ENCODE peak calls at places on chromosomes 16 and 17, in ten cellular contexts. V is A549, A is tibial artery, N is osteoblast, R is HFF-Myc, K is epithelial cell of proximal tubule, B is dorsolateral prefrontal cortex, E is testis, G is tibial nerve, Y is ascending aorta. U is an unnamed sample.

GRCh38 chr17:2453325-2453724 is 52.5 kb upstream of the MNT start:
- DNase-seq in V (no peak), A (no peak), N (no peak), R (no peak), K (no peak), B (no peak), E (no peak), G (no peak), Y (no peak), U (no peak)

GRCh38 chr16:11370084-11370931 is 25.0 kb downstream of the RMI2 start:
- DNase-seq in V (no peak), A (no peak), N (peak), R (no peak), K (peak), B (no peak), E (no peak), G (no peak), Y (no peak), U (no peak)

GRCh38 chr16:55552621-55553020 is 13.9 kb upstream of the CAPNS2 start:
- DNase-seq in V (peak), A (no peak), N (peak), R (no peak), K (no peak), B (no peak), E (no peak), G (no peak), Y (no peak), U (peak)

GRCh38 chr16:10756574-10756973 is 12.9 kb downstream of the NUBP1 start:
- DNase-seq in V (no peak), A (peak), N (no peak), R (no peak), K (no peak), B (no peak), E (no peak), G (no peak), Y (peak), U (no peak)

GRCh38 chr17:77098884-77099545 is 41.8 kb upstream of the SEC14L1 start:
- DNase-seq in V (no peak), A (peak), N (no peak), R (no peak), K (peak), B (peak), E (peak), G (no peak), Y (peak), U (peak)

GRCh38 chr17:64270885-64271284 is 7.8 kb upstream of the TEX2 start:
- DNase-seq in V (no peak), A (no peak), N (peak), R (no peak), K (no peak), B (no peak), E (no peak), G (no peak), Y (no peak), U (no peak)

GRCh38 chr16:89519881-89520280 is 11.7 kb downstream of the SPG7 start:
- DNase-seq in V (no peak), A (no peak), N (peak), R (no peak), K (no peak), B (no peak), E (no peak), G (no peak), Y (no peak), U (no peak)

GRCh38 chr17:39221572-39221971 is 4.2 kb downstream of the STAC2 start:
- DNase-seq in V (no peak), A (no peak), N (no peak), R (no peak), K (no peak), B (no peak), E (no peak), G (no peak), Y (no peak), U (no peak)

GRCh38 chr17:49637050-49637449 is 40.8 kb downstream of the SPOP start:
- DNase-seq in V (no peak), A (no peak), N (peak), R (no peak), K (no peak), B (no peak), E (no peak), G (no peak), Y (no peak), U (no peak)

DNA sequence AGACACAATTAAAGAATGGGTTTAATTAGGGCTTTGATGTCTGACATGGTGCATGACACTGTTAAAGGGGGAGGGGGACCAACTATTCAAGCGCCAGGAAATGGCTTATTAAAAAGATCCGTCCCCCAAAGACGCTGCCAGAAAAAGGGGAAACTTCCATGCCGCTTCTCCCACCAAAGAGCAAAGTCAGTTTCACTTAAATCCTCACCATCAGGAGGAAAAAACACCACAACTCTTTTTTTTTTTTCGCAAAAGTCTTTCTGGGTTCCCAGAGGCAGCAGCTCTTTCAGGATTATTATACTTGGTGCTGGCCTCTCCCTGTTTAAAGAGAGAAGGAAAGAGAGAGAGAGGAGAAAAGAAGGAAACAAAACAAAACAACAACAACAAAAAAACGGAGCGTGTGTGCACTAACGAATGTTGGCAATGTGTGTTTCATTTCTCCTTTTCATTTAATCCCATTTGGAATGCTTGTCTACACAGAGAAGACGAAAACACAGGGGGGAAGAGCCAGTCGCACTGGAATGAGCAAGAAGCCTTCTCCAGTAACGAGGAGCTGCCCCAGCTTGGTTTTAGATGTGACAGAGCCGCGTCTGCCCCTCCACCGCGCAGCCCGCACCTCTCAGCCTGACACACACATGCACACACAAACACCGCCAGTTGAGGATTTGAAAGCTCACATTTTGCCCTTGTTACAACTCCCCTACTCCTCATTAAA is 32.6 kb upstream of the AXIN2 start:
- DNase-seq in V (no peak), A (no peak), N (peak), R (peak), K (no peak), B (no peak), E (no peak), G (no peak), Y (no peak), U (no peak)
- H3K4me3 ChIP-seq in V (no peak), A (no peak), N (peak), R (peak), K (peak), B (no peak), E (no peak), G (peak), Y (no peak), U (peak)

DNA sequence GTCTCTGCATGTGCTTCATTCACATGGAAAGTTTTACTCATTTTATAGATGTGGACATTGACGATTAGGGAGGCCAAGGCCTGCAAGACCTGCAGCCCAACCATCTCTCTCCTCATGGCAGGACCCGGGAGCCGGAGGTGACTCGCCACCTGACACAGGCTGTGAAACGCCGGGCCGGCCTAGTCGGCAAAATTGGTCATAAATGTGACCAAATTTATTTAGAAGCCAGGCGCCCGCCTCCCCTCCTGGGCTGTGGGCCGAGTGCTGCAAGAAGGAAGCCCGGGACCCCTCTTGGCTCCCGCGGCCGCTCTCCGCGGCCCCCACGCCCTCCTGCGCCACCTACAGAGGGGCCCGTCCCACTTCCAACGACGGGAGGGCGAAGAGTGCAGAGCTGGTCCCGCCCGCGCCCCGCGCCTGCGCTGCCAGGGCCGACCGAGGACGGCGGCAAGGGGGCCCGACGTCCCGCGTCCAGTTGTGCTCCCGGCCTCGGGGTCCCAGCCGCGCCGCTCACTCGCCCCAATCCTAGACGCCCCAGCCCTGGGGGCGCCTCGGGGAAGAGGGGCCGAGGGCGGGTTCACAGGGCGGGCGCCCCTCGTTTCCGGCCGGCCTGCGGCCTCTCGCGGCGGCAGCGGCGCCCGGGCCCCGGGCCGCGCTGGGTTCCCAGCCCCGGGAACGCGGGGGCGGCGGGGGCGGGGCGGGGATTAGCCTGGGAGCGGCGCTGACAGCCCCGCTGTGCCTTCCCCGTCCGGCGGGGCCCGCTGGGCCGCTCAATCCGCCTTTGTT is 47.5 kb downstream of the WNT3 start:
- DNase-seq in V (peak), A (peak), N (peak), R (no peak), K (no peak), B (no peak), E (no peak), G (no peak), Y (no peak), U (no peak)
- TF ChIP-seq CTCF in V (no peak), A (no peak), N (no peak), R (no peak), K (no peak), B (no peak), E (no peak), G (no peak), Y (no peak), U (no peak)

GRCh38 chr16:66752379-66752778 is 970 bp upstream of the DYNC1LI2 start:
- DNase-seq in V (no peak), A (no peak), N (no peak), R (no peak), K (no peak), B (no peak), E (no peak), G (no peak), Y (no peak), U (no peak)
- H3K4me3 ChIP-seq in V (no peak), A (peak), N (peak), R (no peak), K (no peak), B (peak), E (no peak), G (no peak), Y (peak), U (no peak)

GRCh38 chr17:12089809-12090384 is 69.2 kb downstream of the MAP2K4 start:
- DNase-seq in V (peak), A (no peak), N (peak), R (peak), K (no peak), B (no peak), E (no peak), G (no peak), Y (no peak), U (no peak)

GRCh38 chr17:12088035-12088434 is 67.4 kb downstream of the MAP2K4 start:
- DNase-seq in V (no peak), A (no peak), N (no peak), R (no peak), K (no peak), B (no peak), E (no peak), G (no peak), Y (no peak), U (no peak)

GRCh38 chr17:12081720-12082119 is 61.0 kb downstream of the MAP2K4 start:
- DNase-seq in V (no peak), A (no peak), N (no peak), R (no peak), K (no peak), B (no peak), E (no peak), G (no peak), Y (no peak), U (no peak)

GRCh38 chr17:12085076-12085949 is 64.6 kb downstream of the MAP2K4 start:
- DNase-seq in V (peak), A (no peak), N (no peak), R (no peak), K (no peak), B (no peak), E (no peak), G (no peak), Y (no peak), U (no peak)
- TF ChIP-seq CTCF in V (no peak), A (no peak), N (no peak), R (no peak), K (peak), B (no peak), E (no peak), G (no peak), Y (no peak), U (no peak)

DNA sequence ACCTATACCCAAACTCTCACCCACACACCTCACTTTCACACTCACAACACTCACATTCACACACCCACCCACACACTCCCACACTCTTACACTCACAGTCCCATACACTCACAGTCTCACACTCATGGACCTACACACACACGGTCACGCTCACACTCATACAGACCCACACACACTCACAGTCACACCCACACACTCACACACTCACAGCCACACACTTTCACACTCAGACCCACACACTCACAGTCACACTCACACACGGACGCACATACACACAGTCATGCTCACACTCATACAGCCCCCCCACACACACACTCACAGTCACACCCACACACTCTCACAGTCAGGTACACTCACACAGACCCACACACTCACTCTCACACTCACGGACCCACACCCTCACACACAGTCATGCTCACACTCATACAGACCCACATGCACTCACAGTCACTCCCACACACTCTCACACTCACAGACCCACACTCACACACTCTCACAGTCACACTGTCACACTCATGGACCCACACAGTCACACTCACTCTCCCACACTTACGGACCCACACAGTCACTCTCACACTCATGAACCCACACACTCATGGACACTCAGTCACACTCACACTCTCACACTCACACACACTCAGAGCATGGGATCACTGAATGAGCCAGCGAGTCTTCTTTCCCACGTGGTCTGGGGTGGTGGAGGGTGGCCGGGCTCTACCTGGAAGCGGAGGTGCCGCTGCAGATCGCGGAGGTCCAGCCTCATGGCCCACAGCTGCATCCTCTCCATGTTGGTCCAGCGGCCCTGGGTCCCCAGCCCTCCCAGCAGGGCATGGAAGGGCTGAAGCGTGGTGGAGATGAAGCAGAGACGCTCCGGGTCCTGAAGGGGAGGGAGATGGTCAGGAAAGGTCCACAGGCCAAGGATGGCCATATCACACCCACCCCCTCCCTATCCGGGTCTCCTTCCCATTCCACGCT is 5.1 kb downstream of the IL27 start:
- DNase-seq in V (no peak), A (no peak), N (peak), R (no peak), K (no peak), B (no peak), E (no peak), G (no peak), Y (no peak), U (no peak)
- H3K4me3 ChIP-seq in V (no peak), A (no peak), N (no peak), R (no peak), K (no peak), B (no peak), E (no peak), G (no peak), Y (no peak), U (no peak)

DNA sequence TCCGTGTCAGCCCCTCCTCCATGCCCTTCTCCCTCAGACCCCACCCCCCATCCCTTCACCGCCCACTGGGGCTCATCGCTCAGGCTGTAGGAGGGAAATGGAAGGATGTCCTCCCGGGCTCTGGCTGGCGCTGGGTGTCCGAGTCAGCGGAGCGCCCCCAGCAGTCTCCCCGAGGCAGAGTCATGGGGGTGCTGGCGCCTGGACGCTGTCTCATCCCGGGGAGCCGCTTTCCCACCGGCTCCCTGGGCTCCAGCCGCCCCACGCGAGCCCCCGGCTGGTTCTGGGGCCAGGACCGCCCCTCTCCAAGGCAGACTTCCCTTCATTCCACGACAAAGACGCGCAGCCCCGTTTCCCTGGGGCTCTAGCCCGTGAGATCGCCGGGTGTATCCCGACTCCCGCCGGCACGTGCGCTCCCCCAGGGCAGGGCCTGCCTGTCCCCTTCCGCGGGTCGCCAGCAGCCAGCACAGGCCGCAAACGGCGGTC is 398 bp upstream of the ANTKMT start:
- DNase-seq in V (peak), A (no peak), N (peak), R (no peak), K (no peak), B (no peak), E (peak), G (no peak), Y (no peak), U (no peak)
- TF ChIP-seq CTCF in V (peak), A (no peak), N (peak), R (peak), K (peak), B (no peak), E (no peak), G (no peak), Y (no peak), U (peak)

U was measured in AG09309.